ENCODE peak calls at places on chromosomes 1 and 21, in seven cellular contexts. O is stomach, E is IMR-90, W is osteoblast, L is GM23248, N is prostate gland, D is small intestine. B is an unnamed sample.

GRCh38 chr1:77824694-77825355 is 45.4 kb downstream of the MIGA1 start:
- DNase-seq in O (no peak), E (no peak), W (no peak), L (peak; percentile 47), N (no peak), D (no peak), B (no peak)

GRCh38 chr1:19949016-19949415 is 25.6 kb upstream of the PLA2G2E start:
- DNase-seq in O (no peak), E (peak; percentile 74), W (peak; percentile 86), L (peak; percentile 95), N (no peak), D (no peak), B (no peak)

GRCh38 chr1:76330993-76331603 is 256.6 kb downstream of the ST6GALNAC3 start:
- DNase-seq in O (no peak), E (peak; percentile 77), W (no peak), L (peak; percentile 79), N (peak; percentile 17), D (peak; percentile 66), B (no peak)

GRCh38 chr1:156493749-156494148 is 6.8 kb downstream of the MEF2D start:
- DNase-seq in O (no peak), E (no peak), W (no peak), L (no peak), N (no peak), D (no peak), B (peak; percentile 46)

GRCh38 chr1:85275701-85276289 is 637 bp downstream of the BCL10 start:
- DNase-seq in O (no peak), E (peak; percentile 18), W (peak; percentile 70), L (peak; percentile 88), N (no peak), D (no peak), B (no peak)

GRCh38 chr1:117607471-117607870 is 1.6 kb downstream of the TENT5C start:
- DNase-seq in O (peak; percentile 75), E (no peak), W (no peak), L (no peak), N (peak; percentile 56), D (peak; percentile 67), B (no peak)

GRCh38 chr1:30229960-30230359 is 493.4 kb downstream of the MATN1 start:
- DNase-seq in O (no peak), E (no peak), W (no peak), L (no peak), N (no peak), D (no peak), B (no peak)

GRCh38 chr1:3483801-3484444 is 29.5 kb downstream of the ARHGEF16 start:
- DNase-seq in O (peak; percentile 68), E (no peak), W (no peak), L (peak; percentile 53), N (peak; percentile 42), D (peak; percentile 56), B (peak; percentile 71)

GRCh38 chr1:22414244-22414751 is 37.4 kb upstream of the ZBTB40 start:
- DNase-seq in O (peak; percentile 85), E (peak; percentile 39), W (peak; percentile 73), L (no peak), N (peak; percentile 86), D (peak; percentile 61), B (no peak)

GRCh38 chr1:90579212-90579802 is 137.8 kb downstream of the BARHL2 start:
- DNase-seq in O (no peak), E (peak; percentile 40), W (peak; percentile 74), L (peak; percentile 61), N (no peak), D (peak; percentile 51), B (no peak)

GRCh38 chr21:39515684-39516083 is 63.9 kb downstream of the SH3BGR start:
- DNase-seq in O (no peak), E (no peak), W (no peak), L (no peak), N (no peak), D (no peak), B (no peak)

GRCh38 chr1:116854294-116854693 is 55.4 kb upstream of the PTGFRN start:
- DNase-seq in O (no peak), E (no peak), W (no peak), L (no peak), N (no peak), D (no peak), B (no peak)

GRCh38 chr1:9630331-9631081 is 21.0 kb upstream of the PIK3CD start:
- DNase-seq in O (no peak), E (no peak), W (peak; percentile 64), L (no peak), N (no peak), D (no peak), B (no peak)

GRCh38 chr1:184954232-184954995 is 19.9 kb downstream of the NIBAN1 start:
- DNase-seq in O (no peak), E (no peak), W (no peak), L (peak; percentile 33), N (no peak), D (peak; percentile 47), B (no peak)

GRCh38 chr1:208513799-208514198 is 269.6 kb upstream of the PLXNA2 start:
- DNase-seq in O (no peak), E (no peak), W (no peak), L (no peak), N (no peak), D (no peak), B (no peak)

GRCh38 chr1:240539700-240540414 is 72.1 kb downstream of the GREM2 start:
- DNase-seq in O (no peak), E (no peak), W (peak; percentile 25), L (no peak), N (no peak), D (no peak), B (no peak)

GRCh38 chr1:10789392-10790154 is 6.9 kb downstream of the CASZ1 start:
- DNase-seq in O (no peak), E (no peak), W (peak; percentile 62), L (no peak), N (no peak), D (no peak), B (no peak)

GRCh38 chr1:200890818-200891773 is 3.6 kb upstream of the INAVA start:
- DNase-seq in O (no peak), E (peak; percentile 19), W (peak; percentile 94), L (peak; percentile 55), N (peak; percentile 30), D (peak; percentile 71), B (no peak)

GRCh38 chr1:213082778-213083445 is 31.9 kb downstream of the RPS6KC1 start:
- DNase-seq in O (no peak), E (no peak), W (peak; percentile 22), L (peak; percentile 12), N (no peak), D (no peak), B (no peak)

GRCh38 chr1:213070399-213070798 is 19.4 kb downstream of the RPS6KC1 start:
- DNase-seq in O (peak; percentile 46), E (peak; percentile 86), W (no peak), L (peak; percentile 80), N (peak; percentile 9), D (peak; percentile 33), B (no peak)

GRCh38 chr1:193542668-193543067 is 356.3 kb upstream of the B3GALT2 start:
- DNase-seq in O (no peak), E (peak; percentile 8), W (no peak), L (peak; percentile 15), N (no peak), D (no peak), B (no peak)

GRCh38 chr1:159849972-159850371 is 12.5 kb downstream of the VSIG8 start:
- DNase-seq in O (no peak), E (peak; percentile 54), W (no peak), L (peak; percentile 75), N (no peak), D (no peak), B (no peak)

GRCh38 chr1:63592536-63593302 is 492 bp upstream of the PGM1 start:
- DNase-seq in O (no peak), E (no peak), W (peak; percentile 79), L (peak; percentile 38), N (no peak), D (peak; percentile 86), B (no peak)

GRCh38 chr1:32755810-32756159 is 53.2 kb upstream of the SYNC start:
- DNase-seq in O (no peak), E (no peak), W (no peak), L (no peak), N (no peak), D (no peak), B (no peak)
- H3K27ac ChIP-seq in O (peak overlapping the region; percentile 97), E (no peak overlapping the region), W (no peak overlapping the region), L (no peak overlapping the region), N (peak overlapping the region; percentile 98), D (peak overlapping the region; percentile 46), B (no peak overlapping the region)

DNA sequence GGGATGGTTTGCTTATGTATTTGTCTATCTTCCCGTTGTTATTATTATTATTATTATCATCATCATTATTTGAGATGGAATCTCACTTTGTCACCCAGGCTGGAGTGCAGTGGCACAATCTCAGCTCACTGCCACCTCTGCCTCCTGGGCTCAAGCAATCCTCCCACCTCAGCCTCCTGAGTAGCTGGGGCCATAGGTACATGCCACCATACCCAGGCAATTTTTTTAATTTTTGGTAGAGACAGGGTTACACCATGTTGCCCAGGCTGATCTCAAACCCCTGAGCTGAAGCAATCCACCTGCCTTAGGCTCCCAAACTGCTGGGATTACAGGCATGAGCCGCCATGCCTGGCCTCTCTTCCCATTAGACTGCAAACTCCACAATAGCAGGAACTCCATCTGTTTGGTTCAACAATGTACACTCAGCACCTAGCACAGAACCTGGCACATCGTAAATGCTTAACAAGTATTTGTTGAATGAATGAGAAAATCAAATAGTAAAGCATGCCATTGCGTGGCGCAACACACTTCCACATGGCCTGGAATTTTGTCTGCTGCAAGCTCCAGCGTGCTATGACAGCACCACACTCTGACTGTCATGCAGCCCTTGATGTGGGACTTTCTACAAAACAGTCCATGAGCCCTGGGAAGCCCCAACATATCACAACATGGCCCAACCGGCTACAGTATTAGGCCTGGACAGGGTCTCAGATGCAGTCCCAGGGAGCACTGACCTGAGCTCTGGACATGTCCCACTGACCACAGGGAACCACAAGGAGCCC is 3.8 kb upstream of the TINAGL1 start:
- DNase-seq in O (no peak), E (peak; percentile 50), W (peak; percentile 78), L (peak; percentile 72), N (peak; percentile 81), D (no peak), B (no peak)
- H3K4me1 ChIP-seq in O (peaks cover 42% of the 10 kb centered on the region), E (peaks cover 14% of the 10 kb centered on the region), W (peaks cover 62% of the 10 kb centered on the region), L (peaks cover 66% of the 10 kb centered on the region), N (no peaks in the 10 kb centered on the region), D (peaks cover 10% of the 10 kb centered on the region), B (peaks cover 8% of the 10 kb centered on the region)

DNA sequence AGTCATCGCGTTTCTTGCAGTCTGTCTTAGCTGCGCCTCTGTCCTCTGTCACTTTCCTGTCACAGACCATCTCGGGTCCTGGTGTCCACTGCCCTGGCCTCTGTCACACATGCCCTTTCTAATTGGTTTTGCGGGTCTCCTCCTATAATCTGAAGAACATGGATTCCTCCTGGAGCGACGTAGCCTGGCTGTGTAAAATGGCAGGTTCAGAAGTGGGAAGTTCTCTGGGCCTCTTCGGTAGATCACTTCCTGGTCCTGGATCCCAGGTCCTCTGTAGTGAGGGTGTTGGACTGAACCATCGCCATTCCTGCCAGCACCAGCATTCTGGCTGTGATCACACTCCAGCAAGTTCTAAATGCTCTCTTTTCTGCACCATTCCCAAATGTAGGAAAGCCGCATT is 857 bp downstream of the FAM3B start:
- DNase-seq in O (peak; percentile 37), E (no peak), W (no peak), L (no peak), N (no peak), D (peak; percentile 74), B (no peak)
- H3K4me3 ChIP-seq in O (peak overlapping the region; percentile 47), E (no peak overlapping the region), W (no peak overlapping the region), L (no peak overlapping the region), N (peak overlapping the region; percentile 35), D (no peak overlapping the region), B (no peak overlapping the region)

DNA sequence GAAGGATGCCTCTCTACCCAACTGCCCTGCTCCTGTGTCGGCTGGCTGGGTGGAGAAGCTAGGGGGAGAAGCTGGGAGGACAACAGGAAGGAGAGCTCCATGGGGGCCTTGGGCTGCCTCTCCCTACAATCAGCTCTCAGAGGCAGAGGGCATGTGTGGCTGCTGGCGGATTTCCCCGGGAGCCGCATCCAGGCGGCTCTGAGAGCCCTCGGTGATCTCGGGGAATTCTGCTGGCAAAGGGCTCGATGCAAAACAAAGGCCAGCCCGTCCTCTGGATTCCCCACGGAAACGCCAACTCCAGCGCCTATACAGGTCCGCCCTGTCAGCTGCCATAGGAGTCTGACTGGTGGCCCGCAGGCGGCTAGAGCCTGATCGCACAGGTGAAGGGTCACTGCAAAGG is 26.4 kb upstream of the EVA1B start:
- DNase-seq in O (no peak), E (no peak), W (peak; percentile 73), L (peak; percentile 51), N (no peak), D (no peak), B (no peak)
- H3K27ac ChIP-seq in O (no peak overlapping the region), E (peak overlapping the region; percentile 91), W (peak overlapping the region; percentile 98), L (peak overlapping the region; percentile 98), N (no peak overlapping the region), D (no peak overlapping the region), B (peak overlapping the region; percentile 82)

B was measured in psoas muscle.